ENCODE peak calls at places on chromosomes 13 and 19, in seven cellular contexts. V, R, T, P, Z, Y and W are unnamed samples.
A peak's percentile ranks its signal among the peaks of the same experiment; 100 is the strongest.

GRCh38 chr19:12896460-12896859 is 5.5 kb downstream of the GCDH start:
- DNase-seq in V (no peak), R (no peak), T (no peak), P (no peak), Z (no peak), Y (no peak), W (no peak)

GRCh38 chr13:109682534-109683244 is 103.7 kb downstream of the IRS2 start:
- DNase-seq in V (no peak), R (no peak), T (no peak), P (no peak), Z (no peak), Y (no peak), W (no peak)

GRCh38 chr13:30409911-30410704 is 12.2 kb upstream of the UBE2L5 start:
- DNase-seq in V (no peak), R (no peak), T (no peak), P (no peak), Z (no peak), Y (no peak), W (peak; percentile 1)

GRCh38 chr19:33304760-33305647 is 2.7 kb upstream of the CEBPA start:
- DNase-seq in V (no peak), R (no peak), T (no peak), P (peak; percentile 37), Z (no peak), Y (no peak), W (no peak)

GRCh38 chr19:18419195-18419698 is at the start of gene SSBP4:
- DNase-seq in V (no peak), R (peak; percentile 81), T (peak; percentile 85), P (peak; percentile 89), Z (peak; percentile 75), Y (peak; percentile 75), W (peak; percentile 26)

GRCh38 chr19:33960566-33960965 is 163.9 kb downstream of the KCTD15 start:
- DNase-seq in V (no peak), R (no peak), T (no peak), P (no peak), Z (no peak), Y (no peak), W (no peak)

GRCh38 chr19:6108721-6109633 is 1.3 kb downstream of the RFX2 start:
- DNase-seq in V (peak; percentile 32), R (peak; percentile 63), T (peak; percentile 25), P (peak; percentile 87), Z (peak; percentile 73), Y (peak; percentile 19), W (no peak)

GRCh38 chr13:60922526-60923231 is 493.0 kb downstream of the PCDH20 start:
- DNase-seq in V (no peak), R (no peak), T (no peak), P (no peak), Z (no peak), Y (no peak), W (no peak)

GRCh38 chr19:10915511-10916091 is 12.8 kb downstream of the YIPF2 start:
- DNase-seq in V (no peak), R (no peak), T (no peak), P (no peak), Z (no peak), Y (no peak), W (no peak)